ENCODE peak calls at places on chromosomes 4 and X, in six cellular contexts. A is fibroblast of the aortic adventitia, M is glutamatergic neuron, W is HFFc6, Q is progenitor cell of endocrine pancreas, V is body of pancreas. D is an unnamed sample.

GRCh38 chrX:39309018-39309620 is 507.9 kb downstream of the MID1IP1 start:
- DNase-seq in A (no peak), M (no peak), W (no peak), Q (no peak), V (no peak), D (no peak)

GRCh38 chr4:67776746-67777145 is 22.6 kb upstream of the GNRHR start:
- DNase-seq in A (no peak), M (no peak), W (no peak), Q (no peak), V (no peak), D (no peak)

GRCh38 chr4:4334798-4335520 is 44.9 kb downstream of the ZBTB49 start:
- DNase-seq in A (peak), M (peak), W (peak), Q (peak), V (peak), D (peak)

GRCh38 chr4:71683309-71683708 is 100.6 kb downstream of the GC start:
- DNase-seq in A (peak), M (no peak), W (no peak), Q (no peak), V (no peak), D (no peak)

GRCh38 chr4:152850377-152850776 is 70.6 kb downstream of the ARFIP1 start:
- DNase-seq in A (peak), M (no peak), W (peak), Q (no peak), V (no peak), D (no peak)

GRCh38 chrX:85836868-85837267 is 210.5 kb downstream of the CHM start:
- DNase-seq in A (peak), M (no peak), W (peak), Q (no peak), V (no peak), D (no peak)

GRCh38 chrX:397575-397974 is 10.9 kb upstream of the PPP2R3B start:
- DNase-seq in A (peak), M (peak), W (peak), Q (no peak), V (no peak), D (no peak)

GRCh38 chr4:120052840-120053239 is 13.8 kb downstream of the MAD2L1 start:
- DNase-seq in A (peak), M (no peak), W (peak), Q (no peak), V (no peak), D (no peak)

GRCh38 chr4:143597271-143597670 is 83.8 kb downstream of the SMARCA5 start:
- DNase-seq in A (no peak), M (no peak), W (no peak), Q (no peak), V (no peak), D (no peak)

GRCh38 chrX:107537815-107538214 is 88.4 kb downstream of the FRMPD3 start:
- DNase-seq in A (peak), M (no peak), W (peak), Q (no peak), V (peak), D (no peak)

GRCh38 chrX:21734175-21734574 is 23.7 kb downstream of the SMPX start:
- DNase-seq in A (no peak), M (no peak), W (no peak), Q (no peak), V (no peak), D (no peak)

GRCh38 chr4:27218013-27218412 is 357.4 kb downstream of the STIM2 start:
- DNase-seq in A (peak), M (no peak), W (peak), Q (no peak), V (no peak), D (no peak)

GRCh38 chr4:80125252-80126177 is 52.5 kb upstream of the ANTXR2 start:
- DNase-seq in A (peak), M (no peak), W (peak), Q (no peak), V (no peak), D (peak)

GRCh38 chr4:61549356-61549755 is 349.2 kb downstream of the ADGRL3 start:
- DNase-seq in A (no peak), M (no peak), W (no peak), Q (no peak), V (no peak), D (no peak)

GRCh38 chr4:71126719-71127118 is 133.3 kb downstream of the DCK start:
- DNase-seq in A (peak), M (no peak), W (peak), Q (no peak), V (no peak), D (no peak)

GRCh38 chrX:153689654-153690465 is 2.1 kb downstream of the SLC6A8 start:
- DNase-seq in A (no peak), M (peak), W (no peak), Q (no peak), V (no peak), D (no peak)

GRCh38 chr4:122914292-122914904 is 8.0 kb downstream of the NUDT6 start:
- DNase-seq in A (peak), M (no peak), W (peak), Q (no peak), V (no peak), D (peak)

GRCh38 chr4:11529625-11530201 is 101.0 kb upstream of the HS3ST1 start:
- DNase-seq in A (peak), M (no peak), W (no peak), Q (no peak), V (no peak), D (no peak)

GRCh38 chrX:107628662-107629532 is 587 bp downstream of the PRPS1 start:
- DNase-seq in A (no peak), M (peak), W (peak), Q (peak), V (peak), D (peak)

GRCh38 chr4:181308476-181309170 is 934.6 kb upstream of the TENM3 start:
- DNase-seq in A (no peak), M (no peak), W (no peak), Q (no peak), V (no peak), D (no peak)

GRCh38 chrX:12065251-12065650 is 73.0 kb upstream of the FRMPD4 start:
- DNase-seq in A (peak), M (no peak), W (no peak), Q (peak), V (no peak), D (no peak)

GRCh38 chr4:4271912-4272311 is 18.0 kb downstream of the LYAR start:
- DNase-seq in A (no peak), M (no peak), W (no peak), Q (no peak), V (no peak), D (no peak)

GRCh38 chr4:43348591-43348990 is 456.1 kb downstream of the GRXCR1 start:
- DNase-seq in A (no peak), M (no peak), W (no peak), Q (no peak), V (no peak), D (no peak)

GRCh38 chr4:60857354-60857753 is 342.8 kb upstream of the ADGRL3 start:
- DNase-seq in A (no peak), M (no peak), W (no peak), Q (no peak), V (no peak), D (no peak)

GRCh38 chr4:161936625-161937133 is 227.1 kb downstream of the FSTL5 start:
- DNase-seq in A (peak), M (no peak), W (no peak), Q (no peak), V (no peak), D (no peak)

GRCh38 chr4:4862665-4863482 is 3.4 kb downstream of the MSX1 start:
- DNase-seq in A (no peak), M (peak), W (no peak), Q (no peak), V (no peak), D (no peak)

GRCh38 chr4:15848191-15848842 is 70.2 kb downstream of the CD38 start:
- DNase-seq in A (no peak), M (no peak), W (no peak), Q (no peak), V (no peak), D (no peak)

GRCh38 chr4:73520821-73521220 is 39.3 kb downstream of the AFM start:
- DNase-seq in A (peak), M (no peak), W (no peak), Q (no peak), V (no peak), D (no peak)

GRCh38 chrX:16772460-16772859 is 13.8 kb upstream of the TXLNG start:
- DNase-seq in A (no peak), M (peak), W (no peak), Q (no peak), V (no peak), D (no peak)

GRCh38 chr4:178198691-178199090 is 756.5 kb upstream of the AGA start:
- DNase-seq in A (no peak), M (no peak), W (no peak), Q (no peak), V (no peak), D (no peak)

GRCh38 chrX:105347373-105347772 is 126.9 kb upstream of the TEX13A start:
- DNase-seq in A (no peak), M (no peak), W (no peak), Q (no peak), V (no peak), D (no peak)

GRCh38 chr4:108143515-108143914 is 25.2 kb downstream of the LEF1 start:
- DNase-seq in A (no peak), M (no peak), W (no peak), Q (no peak), V (no peak), D (no peak)

GRCh38 chr4:77819836-77820679 is 890 bp upstream of the CNOT6L start:
- DNase-seq in A (peak), M (peak), W (peak), Q (peak), V (peak), D (peak)
- TF ChIP-seq CTCF in A (no peak), M (no peak), W (no peak), Q (no peak), V (no peak), D (peak)

GRCh38 chrX:99798951-99799350 is 611.1 kb downstream of the PCDH19 start:
- DNase-seq in A (no peak), M (no peak), W (no peak), Q (no peak), V (no peak), D (no peak)

GRCh38 chrX:99800016-99800415 is 610.1 kb downstream of the PCDH19 start:
- DNase-seq in A (no peak), M (no peak), W (no peak), Q (no peak), V (no peak), D (no peak)

DNA sequence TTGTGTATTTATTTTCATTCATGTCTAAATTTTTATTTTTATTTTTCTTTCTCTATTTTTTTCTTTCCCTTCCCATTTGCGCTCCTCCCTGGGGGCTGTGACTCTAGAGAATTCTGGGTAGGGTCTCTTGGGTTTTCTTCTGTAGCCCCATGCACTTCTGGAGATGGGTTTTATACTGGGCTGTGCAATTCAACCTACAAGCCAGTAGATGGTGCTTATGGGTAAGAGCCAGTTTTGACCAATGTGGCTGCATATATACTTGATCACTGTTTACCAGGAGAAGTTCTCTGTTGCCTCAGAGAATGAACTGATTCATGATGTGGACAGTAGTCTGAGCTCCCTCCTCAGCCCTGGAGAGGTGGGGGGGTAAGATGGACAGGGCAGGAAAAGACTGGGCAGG is 614.6 kb downstream of the PCDH19 start:
- DNase-seq in A (no peak), M (no peak), W (no peak), Q (no peak), V (no peak), D (no peak)
- TF ChIP-seq CTCF in A (no peak), M (no peak), W (no peak), Q (no peak), V (no peak), D (peak)

GRCh38 chr4:100177855-100178254 is 12.4 kb downstream of the DDIT4L start:
- DNase-seq in A (no peak), M (no peak), W (no peak), Q (no peak), V (no peak), D (no peak)
- TF ChIP-seq CTCF in A (no peak), M (no peak), W (no peak), Q (no peak), V (no peak), D (no peak)

GRCh38 chrX:150202641-150203248 is 160.4 kb upstream of the MAMLD1 start:
- DNase-seq in A (peak), M (no peak), W (peak), Q (no peak), V (no peak), D (no peak)
- TF ChIP-seq CTCF in A (no peak), M (no peak), W (no peak), Q (no peak), V (no peak), D (no peak)

DNA sequence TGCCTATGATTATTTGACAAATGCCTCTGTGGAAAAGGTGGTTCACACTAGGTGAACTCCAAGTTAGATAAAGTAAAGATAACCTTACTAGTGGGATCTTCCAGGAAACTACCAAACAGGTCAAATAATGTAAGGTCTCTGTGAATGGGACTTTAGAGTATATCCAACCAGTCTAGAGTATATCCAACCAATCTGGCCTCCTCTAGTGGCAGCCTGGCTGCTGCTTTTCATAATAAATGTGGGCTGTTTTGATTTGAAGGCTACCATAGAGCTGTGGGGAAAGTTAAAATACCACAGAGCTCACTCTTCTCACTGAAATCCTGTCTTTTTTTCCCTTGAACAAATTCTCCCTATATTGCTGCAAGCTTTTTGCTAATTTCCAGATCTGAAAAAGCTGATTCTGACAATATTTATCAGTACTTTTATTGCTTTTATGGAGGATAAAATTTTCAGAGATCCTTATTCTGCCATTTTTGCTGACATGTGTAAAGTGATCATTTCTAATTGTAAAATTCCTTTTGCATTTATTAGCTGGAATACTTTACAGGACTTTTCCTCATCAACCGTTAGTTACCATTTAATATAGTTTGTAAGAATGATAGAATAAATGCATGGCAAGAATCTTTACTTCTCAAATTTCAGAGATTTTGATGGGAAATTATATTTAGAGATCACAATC is 111.3 kb downstream of the TET2 start:
- DNase-seq in A (no peak), M (no peak), W (no peak), Q (no peak), V (no peak), D (no peak)
- TF ChIP-seq CTCF in A (no peak), M (no peak), W (peak), Q (no peak), V (no peak), D (peak)

GRCh38 chrX:41481264-41482109 is 34.3 kb downstream of the NYX start:
- DNase-seq in A (peak), M (no peak), W (no peak), Q (no peak), V (no peak), D (peak)
- TF ChIP-seq CTCF in A (peak), M (no peak), W (peak), Q (peak), V (no peak), D (peak)

DNA sequence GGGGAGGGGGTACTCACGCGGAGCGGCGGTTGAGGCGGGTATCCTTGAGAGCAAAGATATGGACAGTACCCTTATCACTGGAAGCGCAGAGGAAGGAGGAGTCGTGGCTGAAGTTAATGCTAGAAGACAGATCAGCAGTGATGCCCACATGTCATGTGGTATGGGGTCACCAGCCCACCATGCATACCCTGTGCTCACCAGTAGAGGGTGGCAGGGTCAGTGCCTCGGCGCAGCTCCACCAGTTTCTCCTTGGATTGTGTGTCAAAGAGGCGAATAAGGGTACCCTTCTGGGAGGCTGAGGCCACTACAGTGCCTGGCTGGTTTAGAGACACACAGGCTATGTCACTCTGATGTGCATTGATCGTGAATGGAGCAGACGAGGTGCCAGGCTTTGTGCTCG is 1.5 kb upstream of the PRAF2 start:
- DNase-seq in A (no peak), M (no peak), W (no peak), Q (no peak), V (no peak), D (no peak)
- TF ChIP-seq CTCF in A (no peak), M (peak), W (peak), Q (peak), V (no peak), D (no peak)

GRCh38 chr4:827209-828081 is 1.5 kb upstream of the CPLX1 start:
- DNase-seq in A (no peak), M (no peak), W (no peak), Q (no peak), V (peak), D (no peak)

GRCh38 chr4:829291-829690 is 3.4 kb upstream of the CPLX1 start:
- DNase-seq in A (no peak), M (no peak), W (no peak), Q (no peak), V (peak), D (no peak)

GRCh38 chr4:829761-830655 is 4.1 kb upstream of the CPLX1 start:
- DNase-seq in A (no peak), M (no peak), W (no peak), Q (no peak), V (peak), D (no peak)

GRCh38 chr4:826508-827208 is 729 bp upstream of the CPLX1 start:
- DNase-seq in A (no peak), M (peak), W (no peak), Q (no peak), V (peak), D (no peak)

GRCh38 chr4:828641-829271 is 2.8 kb upstream of the CPLX1 start:
- DNase-seq in A (peak), M (no peak), W (no peak), Q (no peak), V (peak), D (no peak)
- TF ChIP-seq CTCF in A (peak), M (no peak), W (peak), Q (peak), V (no peak), D (no peak)

GRCh38 chr4:184740965-184741364 is 7.1 kb upstream of the CENPU start:
- DNase-seq in A (no peak), M (no peak), W (no peak), Q (no peak), V (no peak), D (no peak)
- TF ChIP-seq CTCF in A (no peak), M (no peak), W (peak), Q (no peak), V (no peak), D (peak)

D was measured in GM13977.